ENCODE peak calls at places on chromosomes 11 and 22, in four cellular contexts. One of them, this sample, is unnamed. For H3K36me3 and H3K4me1, the result is how much of the 10 kb centered on the place peaks cover.

GRCh38 chr11:113715882-113716625 is 9.9 kb upstream of the TMPRSS5 start:
- DNase-seq in stomach: no peak
- DNase-seq in K562: no peak
- DNase-seq in transverse colon: no peak
- DNase-seq in this sample: no peak

GRCh38 chr22:27554106-27554814 is 247.3 kb downstream of the MN1 start:
- DNase-seq in transverse colon: peak
- DNase-seq in stomach: peak
- DNase-seq in K562: no peak
- DNase-seq in this sample: no peak

GRCh38 chr11:78773077-78773476 is 198.4 kb upstream of the NARS2 start:
- DNase-seq in stomach: no peak
- DNase-seq in transverse colon: no peak
- DNase-seq in K562: no peak
- DNase-seq in this sample: no peak

GRCh38 chr11:61693897-61694840 is 14.0 kb downstream of the DAGLA start:
- DNase-seq in stomach: no peak
- DNase-seq in K562: no peak
- DNase-seq in transverse colon: peak
- DNase-seq in this sample: no peak

GRCh38 chr11:110786226-110786902 is 74.1 kb upstream of the ARHGAP20 start:
- DNase-seq in stomach: no peak
- DNase-seq in transverse colon: no peak
- DNase-seq in K562: no peak
- DNase-seq in this sample: no peak

GRCh38 chr11:115760528-115760837 is 256.3 kb upstream of the CADM1 start:
- DNase-seq in K562: no peak
- DNase-seq in transverse colon: no peak
- DNase-seq in stomach: no peak
- DNase-seq in this sample: no peak

GRCh38 chr11:76173663-76174062 is 32.6 kb downstream of the WNT11 start:
- DNase-seq in K562: no peak
- DNase-seq in transverse colon: no peak
- DNase-seq in stomach: no peak
- DNase-seq in this sample: no peak

GRCh38 chr11:120333801-120334200 is 2.4 kb upstream of the ARHGEF12 start:
- DNase-seq in K562: no peak
- DNase-seq in transverse colon: no peak
- DNase-seq in stomach: no peak
- DNase-seq in this sample: no peak

GRCh38 chr11:10487002-10487647 is 32.1 kb downstream of the AMPD3 start:
- DNase-seq in stomach: no peak
- DNase-seq in K562: no peak
- DNase-seq in transverse colon: no peak
- DNase-seq in this sample: no peak

GRCh38 chr22:29859976-29860766 is 22.1 kb upstream of the ASCC2 start:
- DNase-seq in stomach: no peak
- DNase-seq in transverse colon: no peak
- DNase-seq in K562: no peak
- DNase-seq in this sample: no peak

GRCh38 chr11:13098067-13098466 is 89.0 kb downstream of the RASSF10 start:
- DNase-seq in stomach: no peak
- DNase-seq in K562: no peak
- DNase-seq in transverse colon: no peak
- DNase-seq in this sample: no peak

DNA sequence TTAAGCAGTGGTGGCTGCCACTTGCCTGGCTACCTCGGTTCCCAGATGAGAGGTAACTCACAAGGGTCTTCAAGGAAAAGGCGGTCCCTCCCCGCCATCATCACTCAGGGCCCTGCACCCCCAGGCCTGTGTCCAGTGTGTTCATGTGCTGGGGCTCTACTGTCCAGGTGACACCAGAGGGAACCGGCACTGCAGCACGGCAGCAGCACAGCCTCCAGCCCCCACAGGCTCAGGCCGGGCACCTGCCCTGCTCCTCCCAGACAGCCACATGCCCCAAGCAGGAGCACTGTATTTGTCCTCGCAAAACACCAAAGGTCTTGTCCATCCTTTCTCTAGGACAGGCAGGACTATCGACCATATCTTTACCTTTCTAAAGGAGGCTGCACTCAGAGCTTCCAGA is 982.1 kb downstream of the NTM start:
- DNase-seq in stomach: no peak
- DNase-seq in transverse colon: no peak
- DNase-seq in K562: no peak
- DNase-seq in this sample: no peak
- H3K36me3 ChIP-seq in stomach: under half
- H3K36me3 ChIP-seq in transverse colon: under half
- H3K36me3 ChIP-seq in K562: under half
- H3K36me3 ChIP-seq in this sample: under half

DNA sequence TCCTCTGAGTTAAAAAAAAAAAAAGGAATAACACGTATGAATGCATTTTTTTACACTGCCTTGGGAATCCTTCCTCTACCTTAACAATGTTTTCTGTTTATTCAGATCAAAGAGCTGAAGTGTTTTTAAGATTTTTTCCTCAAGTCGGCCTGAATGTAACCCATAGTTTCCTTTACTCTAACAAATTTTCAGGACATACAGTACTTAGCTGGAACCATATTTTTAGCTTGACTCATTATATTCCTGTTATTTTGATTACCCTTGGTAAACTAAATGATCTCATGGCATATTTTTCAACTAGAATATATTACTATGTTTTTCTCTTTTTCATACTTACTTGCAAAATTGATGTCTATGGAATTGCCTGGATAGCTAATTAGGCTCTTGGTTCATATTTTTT is 26.0 kb upstream of the RAB30 start:
- DNase-seq in stomach: no peak
- DNase-seq in K562: no peak
- DNase-seq in transverse colon: no peak
- DNase-seq in this sample: no peak
- TF ChIP-seq EP300 in stomach: no peak
- TF ChIP-seq EP300 in K562: no peak
- TF ChIP-seq EP300 in transverse colon: no peak
- TF ChIP-seq EP300 in this sample: no peak

GRCh38 chr22:50242406-50242949 is 2.3 kb downstream of the TUBGCP6 start:
- DNase-seq in stomach: no peak
- DNase-seq in transverse colon: no peak
- DNase-seq in K562: no peak
- DNase-seq in this sample: no peak

GRCh38 chr22:50244420-50245213 is at the start of gene TUBGCP6:
- DNase-seq in stomach: peak
- DNase-seq in K562: peak
- DNase-seq in transverse colon: peak
- DNase-seq in this sample: peak

GRCh38 chr22:50245214-50246072 is 620 bp upstream of the TUBGCP6 start:
- DNase-seq in K562: peak
- DNase-seq in transverse colon: peak
- DNase-seq in stomach: no peak
- DNase-seq in this sample: no peak

GRCh38 chr22:50246242-50247175 is 1.7 kb upstream of the TUBGCP6 start:
- DNase-seq in stomach: no peak
- DNase-seq in K562: no peak
- DNase-seq in transverse colon: no peak
- DNase-seq in this sample: no peak

GRCh38 chr22:50243704-50244419 is 961 bp downstream of the TUBGCP6 start:
- DNase-seq in stomach: no peak
- DNase-seq in transverse colon: no peak
- DNase-seq in K562: no peak
- DNase-seq in this sample: no peak
- H3K4me1 ChIP-seq in stomach: half or more
- H3K4me1 ChIP-seq in transverse colon: under half
- H3K4me1 ChIP-seq in K562: under half
- H3K4me1 ChIP-seq in this sample: under half

DNA sequence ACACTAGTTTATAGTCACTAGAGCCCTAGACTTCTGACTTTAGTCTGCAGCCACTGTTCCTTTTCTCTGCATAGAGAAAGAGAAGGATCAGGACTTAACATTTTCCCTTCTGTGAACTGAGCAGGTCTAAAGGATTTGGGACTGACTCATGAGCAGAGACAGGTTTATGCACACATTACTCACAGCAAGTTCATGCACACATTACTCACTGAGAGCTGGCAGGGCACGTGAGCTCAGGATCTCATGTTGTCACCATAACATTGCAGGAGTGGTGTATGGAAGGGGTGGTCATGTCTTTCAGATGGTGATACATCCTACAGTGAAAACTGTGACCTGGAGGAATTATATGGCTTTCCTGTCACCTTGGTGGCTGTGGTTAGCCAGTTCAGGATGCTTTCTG is 56.4 kb downstream of the CEP164 start:
- DNase-seq in stomach: no peak
- DNase-seq in transverse colon: no peak
- DNase-seq in K562: no peak
- DNase-seq in this sample: no peak
- H3K36me3 ChIP-seq in stomach: under half
- H3K36me3 ChIP-seq in transverse colon: under half
- H3K36me3 ChIP-seq in K562: under half
- H3K36me3 ChIP-seq in this sample: under half

GRCh38 chr11:105741488-105742020 is 131.7 kb downstream of the GRIA4 start:
- DNase-seq in stomach: no peak
- DNase-seq in transverse colon: peak
- DNase-seq in K562: no peak
- DNase-seq in this sample: no peak
- TF ChIP-seq EP300 in stomach: no peak
- TF ChIP-seq EP300 in transverse colon: no peak
- TF ChIP-seq EP300 in K562: no peak
- TF ChIP-seq EP300 in this sample: no peak

GRCh38 chr22:19149962-19150361 is at the start of gene GSC2:
- DNase-seq in K562: no peak
- DNase-seq in transverse colon: no peak
- DNase-seq in stomach: no peak
- DNase-seq in this sample: no peak

GRCh38 chr22:19149047-19149883 is 827 bp downstream of the GSC2 start:
- DNase-seq in stomach: no peak
- DNase-seq in transverse colon: no peak
- DNase-seq in K562: peak
- DNase-seq in this sample: no peak

GRCh38 chr22:19150482-19151328 is 613 bp upstream of the GSC2 start:
- DNase-seq in stomach: no peak
- DNase-seq in transverse colon: no peak
- DNase-seq in K562: no peak
- DNase-seq in this sample: no peak

GRCh38 chr22:19152942-19153883 is 3.1 kb upstream of the GSC2 start:
- DNase-seq in transverse colon: no peak
- DNase-seq in K562: no peak
- DNase-seq in stomach: no peak
- DNase-seq in this sample: no peak

GRCh38 chr22:19151329-19152191 is 1.5 kb upstream of the GSC2 start:
- DNase-seq in transverse colon: no peak
- DNase-seq in stomach: no peak
- DNase-seq in K562: no peak
- DNase-seq in this sample: no peak
- H3K4me1 ChIP-seq in transverse colon: under half
- H3K4me1 ChIP-seq in stomach: under half
- H3K4me1 ChIP-seq in K562: under half
- H3K4me1 ChIP-seq in this sample: under half

DNA sequence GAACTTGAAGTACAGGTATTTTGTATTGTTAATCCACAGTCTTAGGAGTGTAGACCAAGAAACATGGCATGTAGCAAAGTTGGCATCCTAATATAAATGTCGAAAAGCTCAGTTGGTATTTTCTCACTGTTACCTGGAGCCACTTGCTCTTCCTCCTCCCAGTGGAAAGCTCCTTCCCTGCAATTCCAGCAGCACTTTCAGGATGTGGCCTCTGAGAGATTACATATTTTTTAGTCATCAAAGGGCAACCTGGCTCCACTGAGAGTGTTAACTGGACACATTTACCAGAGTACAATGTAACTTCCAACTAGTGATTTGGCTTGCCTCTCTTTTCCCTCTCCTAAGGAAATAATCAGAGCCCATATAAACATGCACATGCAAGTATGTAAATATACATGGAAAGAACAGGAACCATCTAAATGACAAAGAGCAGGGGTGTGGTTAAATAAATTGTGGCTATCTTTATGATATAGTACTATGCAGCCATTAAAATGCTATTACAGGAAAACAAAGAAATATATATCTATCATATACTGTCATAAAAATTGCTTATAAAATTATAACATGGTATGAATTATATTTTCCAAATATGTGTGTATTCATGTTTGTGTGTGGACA is 14.2 kb upstream of the EED start:
- DNase-seq in stomach: no peak
- DNase-seq in transverse colon: no peak
- DNase-seq in K562: no peak
- DNase-seq in this sample: no peak
- H3K36me3 ChIP-seq in stomach: under half
- H3K36me3 ChIP-seq in transverse colon: under half
- H3K36me3 ChIP-seq in K562: under half
- H3K36me3 ChIP-seq in this sample: under half

GRCh38 chr22:17929909-17930308 is 94.5 kb downstream of the MICAL3 start:
- DNase-seq in K562: no peak
- DNase-seq in transverse colon: no peak
- DNase-seq in stomach: no peak
- DNase-seq in this sample: no peak
- TF ChIP-seq EP300 in K562: no peak
- TF ChIP-seq EP300 in transverse colon: no peak
- TF ChIP-seq EP300 in stomach: no peak
- TF ChIP-seq EP300 in this sample: no peak

DNA sequence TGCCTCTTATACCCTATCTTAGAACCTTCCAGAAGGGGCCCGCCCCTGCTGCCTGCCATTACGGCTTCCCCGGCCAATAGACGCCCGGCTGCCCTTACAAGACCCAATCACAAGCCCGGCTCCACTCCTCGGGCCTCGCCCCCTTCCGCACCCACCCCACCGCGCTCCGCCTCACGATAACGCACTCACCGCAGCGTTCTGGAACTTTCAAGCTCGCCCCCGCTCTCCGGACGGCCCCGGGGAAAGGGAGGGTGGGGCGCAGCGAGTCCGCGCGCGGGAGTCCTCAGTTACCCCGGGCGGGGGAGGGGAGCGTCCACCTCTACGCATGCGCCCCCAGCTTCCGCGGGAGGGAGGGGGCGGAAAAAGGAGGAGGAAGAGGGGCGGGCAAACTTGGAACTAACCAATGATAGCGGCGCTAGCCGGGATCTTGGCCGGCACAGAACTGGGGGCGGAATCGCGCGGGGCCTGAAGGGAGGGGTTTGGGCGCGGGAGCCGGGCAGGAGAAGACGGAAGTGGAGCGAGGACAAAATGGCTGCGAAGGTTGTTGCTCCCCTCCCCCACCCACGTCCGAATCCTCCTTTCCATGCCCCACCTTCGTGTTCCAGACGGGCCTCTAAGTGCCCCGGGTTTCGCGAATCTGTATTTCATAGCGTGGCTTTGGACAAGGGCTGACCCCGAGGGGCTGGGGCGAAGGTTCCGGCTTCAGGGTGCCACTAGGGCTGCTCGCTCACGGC is 389 bp upstream of the HSPA8 start:
- DNase-seq in stomach: peak
- DNase-seq in K562: peak
- DNase-seq in transverse colon: peak
- DNase-seq in this sample: peak
- H3K4me1 ChIP-seq in stomach: under half
- H3K4me1 ChIP-seq in K562: under half
- H3K4me1 ChIP-seq in transverse colon: under half
- H3K4me1 ChIP-seq in this sample: under half

DNA sequence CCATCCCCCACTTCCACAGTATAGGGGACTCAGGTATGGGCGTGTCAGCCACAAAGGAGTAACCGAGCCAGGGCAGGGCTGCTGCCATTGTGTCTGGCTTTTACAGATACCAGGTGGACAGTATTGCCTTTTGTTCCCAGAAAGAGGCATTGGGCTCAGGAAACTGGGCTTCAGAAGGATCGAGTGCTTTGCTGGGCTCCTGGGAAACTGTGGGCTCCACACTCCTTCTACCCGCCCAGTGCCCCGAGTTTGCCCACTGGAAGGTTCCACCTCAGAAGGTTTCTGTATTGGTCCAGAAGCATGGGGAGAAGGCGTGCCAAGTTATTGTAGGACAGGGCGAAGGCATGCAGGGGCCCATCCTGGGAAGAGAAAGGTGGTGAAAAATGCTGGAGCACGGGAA is 894.4 kb downstream of the TBC1D22A start:
- DNase-seq in stomach: no peak
- DNase-seq in transverse colon: no peak
- DNase-seq in K562: no peak
- DNase-seq in this sample: no peak
- H3K36me3 ChIP-seq in stomach: under half
- H3K36me3 ChIP-seq in transverse colon: under half
- H3K36me3 ChIP-seq in K562: under half
- H3K36me3 ChIP-seq in this sample: under half